ENCODE peak calls at places on chromosome 6, in ten cellular contexts. E is H7; F is activated effector memory CD4-positive, alpha-beta T cell treated with anti-CD3 and anti-CD28 coated beads, Interleukin-2, amount 50 U/mL, for 16 hours; T is iPS-NIHi11; V is NCI-H1105 treated with DMSO at 0.1 percent for 48 hours; R is activated T-helper 1 cell treated with anti-CD3 and anti-CD28 coated beads, Interleukin-2, amount 50 U/mL, for 16 hours; I is NCI-H1048; L is non-pigmented ciliary epithelial cell; Z is left lobe of liver; G is cardiac fibroblast. O is an unnamed sample.
A peak's percentile ranks its signal among the peaks of the same experiment; 100 is the strongest.

GRCh38 chr6:42260972-42261371 is 43.3 kb upstream of the MRPS10 start:
- DNase-seq in T (peak; percentile 90), R (no peak), E (peak; percentile 96), F (peak; percentile 74), Z (no peak), G (peak; percentile 25), L (no peak), I (no peak), V (no peak), O (peak; percentile 61)

GRCh38 chr6:88031550-88031949 is 16.1 kb upstream of the SPACA1 start:
- DNase-seq in L (no peak), E (no peak), T (no peak), Z (no peak), R (no peak), I (no peak), F (no peak), V (no peak), G (no peak), O (no peak)

GRCh38 chr6:49969588-49969987 is at the start of gene DEFB113:
- DNase-seq in E (no peak), V (no peak), T (no peak), L (no peak), I (no peak), R (no peak), Z (no peak), F (no peak), G (no peak), O (no peak)

GRCh38 chr6:56279346-56280080 is 32.1 kb upstream of the COL21A1 start:
- DNase-seq in V (no peak), F (no peak), G (no peak), I (no peak), E (peak; percentile 7), T (no peak), Z (no peak), L (peak; percentile 63), R (no peak), O (no peak)

GRCh38 chr6:16249971-16250370 is 11.6 kb downstream of the GMPR start:
- DNase-seq in V (peak; percentile 54), G (no peak), I (peak; percentile 84), F (no peak), Z (no peak), T (no peak), L (no peak), R (no peak), E (no peak), O (no peak)

GRCh38 chr6:151493495-151494234 is at the start of gene CCDC170:
- DNase-seq in R (no peak), V (peak; percentile 18), E (peak; percentile 83), T (peak; percentile 76), G (peak; percentile 10), I (no peak), Z (peak; percentile 59), L (no peak), F (peak; percentile 63), O (peak; percentile 68)

GRCh38 chr6:11429577-11429976 is 108.0 kb upstream of the TMEM170B start:
- DNase-seq in L (no peak), G (no peak), E (peak; percentile 21), V (no peak), F (no peak), R (no peak), I (no peak), Z (no peak), T (peak; percentile 39), O (no peak)

GRCh38 chr6:122033564-122034181 is 365.8 kb upstream of the HSF2 start:
- DNase-seq in F (no peak), I (no peak), V (peak; percentile 89), Z (no peak), E (peak; percentile 46), T (peak; percentile 71), L (no peak), R (no peak), G (peak; percentile 81), O (no peak)

GRCh38 chr6:23633986-23634385 is 492.0 kb upstream of the NRSN1 start:
- DNase-seq in T (no peak), Z (no peak), G (no peak), R (no peak), I (no peak), E (no peak), F (no peak), V (peak; percentile 96), L (no peak), O (no peak)

GRCh38 chr6:15523679-15524630 is 138.9 kb downstream of the DTNBP1 start:
- DNase-seq in G (no peak), R (no peak), Z (peak; percentile 30), I (no peak), L (no peak), E (peak; percentile 40), V (no peak), F (peak; percentile 52), T (no peak), O (no peak)

GRCh38 chr6:126548301-126548700 is 208.4 kb downstream of the CENPW start:
- DNase-seq in G (peak; percentile 5), F (no peak), E (no peak), Z (no peak), R (no peak), L (no peak), I (no peak), V (no peak), T (no peak), O (no peak)

GRCh38 chr6:38755207-38755606 is 40.1 kb downstream of the DNAH8 start:
- DNase-seq in E (no peak), R (no peak), L (no peak), F (no peak), I (peak; percentile 18), T (no peak), G (peak; percentile 6), Z (no peak), V (peak; percentile 53), O (no peak)

GRCh38 chr6:11785953-11786579 is 7.5 kb upstream of the ADTRP start:
- DNase-seq in L (no peak), E (no peak), I (no peak), Z (peak; percentile 39), V (peak; percentile 47), R (no peak), T (no peak), F (peak; percentile 80), G (no peak), O (no peak)